ENCODE peak calls at places on chromosome 20, in seven cellular contexts. E, P, M, T, R, G and B are unnamed samples.

GRCh38 chr20:54475334-54476287 is at the start of gene DOK5:
- DNase-seq in E (no peak), P (no peak), M (peak), T (no peak), R (no peak), G (no peak), B (no peak)

GRCh38 chr20:11891081-11891826 is 26.4 kb upstream of the BTBD3 start:
- DNase-seq in E (no peak), P (peak), M (peak), T (no peak), R (no peak), G (no peak), B (no peak)

GRCh38 chr20:46998497-46999190 is 104.0 kb downstream of the EYA2 start:
- DNase-seq in E (no peak), P (no peak), M (no peak), T (no peak), R (no peak), G (no peak), B (no peak)

GRCh38 chr20:11970243-11970836 is 52.6 kb downstream of the BTBD3 start:
- DNase-seq in E (no peak), P (no peak), M (no peak), T (no peak), R (no peak), G (no peak), B (no peak)

GRCh38 chr20:53454675-53455276 is 138.9 kb downstream of the ZNF217 start:
- DNase-seq in E (no peak), P (no peak), M (no peak), T (no peak), R (no peak), G (no peak), B (no peak)

GRCh38 chr20:46311039-46311650 is 2.8 kb upstream of the CDH22 start:
- DNase-seq in E (no peak), P (no peak), M (no peak), T (no peak), R (no peak), G (no peak), B (no peak)

GRCh38 chr20:52924411-52925271 is 47.5 kb upstream of the TSHZ2 start:
- DNase-seq in E (no peak), P (no peak), M (no peak), T (no peak), R (no peak), G (no peak), B (no peak)

GRCh38 chr20:15986690-15987089 is 586.6 kb downstream of the KIF16B start:
- DNase-seq in E (peak), P (no peak), M (no peak), T (no peak), R (no peak), G (no peak), B (no peak)

GRCh38 chr20:22838001-22838400 is 197.1 kb upstream of the SSTR4 start:
- DNase-seq in E (no peak), P (no peak), M (no peak), T (no peak), R (no peak), G (no peak), B (no peak)

GRCh38 chr20:7959484-7959883 is 19.2 kb upstream of the HAO1 start:
- DNase-seq in E (no peak), P (no peak), M (no peak), T (no peak), R (no peak), G (no peak), B (no peak)

GRCh38 chr20:35007891-35008290 is 52.2 kb downstream of the MYH7B start:
- DNase-seq in E (no peak), P (no peak), M (no peak), T (no peak), R (no peak), G (no peak), B (no peak)

GRCh38 chr20:31638317-31638716 is 605 bp downstream of the COX4I2 start:
- DNase-seq in E (no peak), P (no peak), M (no peak), T (no peak), R (no peak), G (no peak), B (no peak)

GRCh38 chr20:32206383-32207210 is 946 bp downstream of the PLAGL2 start:
- DNase-seq in E (no peak), P (no peak), M (peak), T (no peak), R (no peak), G (no peak), B (no peak)

GRCh38 chr20:52847739-52848359 is 124.3 kb upstream of the TSHZ2 start:
- DNase-seq in E (no peak), P (no peak), M (peak), T (no peak), R (no peak), G (no peak), B (no peak)

GRCh38 chr20:31831771-31832306 is 12.7 kb downstream of the MYLK2 start:
- DNase-seq in E (no peak), P (no peak), M (no peak), T (no peak), R (no peak), G (no peak), B (no peak)

GRCh38 chr20:51574248-51575033 is 31.9 kb upstream of the NFATC2 start:
- DNase-seq in E (no peak), P (no peak), M (no peak), T (peak), R (no peak), G (no peak), B (no peak)

GRCh38 chr20:24497851-24498250 is 28.4 kb downstream of the SYNDIG1 start:
- DNase-seq in E (peak), P (no peak), M (no peak), T (no peak), R (no peak), G (no peak), B (no peak)

GRCh38 chr20:4227085-4227821 is 211.9 kb upstream of the RNF24 start:
- DNase-seq in E (peak), P (no peak), M (peak), T (no peak), R (no peak), G (no peak), B (no peak)

GRCh38 chr20:62606551-62607201 is 35.6 kb upstream of the SLCO4A1 start:
- DNase-seq in E (no peak), P (no peak), M (no peak), T (no peak), R (no peak), G (no peak), B (no peak)

GRCh38 chr20:63009044-63009961 is 2.5 kb upstream of the BHLHE23 start:
- DNase-seq in E (peak), P (peak), M (peak), T (peak), R (peak), G (peak), B (no peak)

GRCh38 chr20:48818481-48818987 is 9.3 kb downstream of the PREX1 start:
- DNase-seq in E (peak), P (peak), M (no peak), T (no peak), R (no peak), G (peak), B (no peak)

GRCh38 chr20:20731000-20731944 is 18.8 kb upstream of the RALGAPA2 start:
- DNase-seq in E (no peak), P (no peak), M (no peak), T (no peak), R (no peak), G (no peak), B (no peak)

GRCh38 chr20:36854343-36855240 is 21.3 kb upstream of the TLDC2 start:
- DNase-seq in E (no peak), P (no peak), M (no peak), T (no peak), R (no peak), G (no peak), B (no peak)

GRCh38 chr20:51100617-51101016 is 77.7 kb upstream of the KCNG1 start:
- DNase-seq in E (peak), P (no peak), M (no peak), T (no peak), R (no peak), G (no peak), B (no peak)

GRCh38 chr20:53032021-53033001 is 60.2 kb downstream of the TSHZ2 start:
- DNase-seq in E (no peak), P (no peak), M (no peak), T (no peak), R (no peak), G (no peak), B (no peak)

GRCh38 chr20:12252793-12253192 is 335.1 kb downstream of the BTBD3 start:
- DNase-seq in E (no peak), P (no peak), M (no peak), T (no peak), R (no peak), G (no peak), B (no peak)

GRCh38 chr20:45406260-45407066 is 1.6 kb upstream of the DBNDD2 start:
- DNase-seq in E (no peak), P (peak), M (peak), T (peak), R (peak), G (peak), B (no peak)

GRCh38 chr20:47993035-47993755 is 207.9 kb upstream of the SULF2 start:
- DNase-seq in E (no peak), P (no peak), M (no peak), T (no peak), R (no peak), G (no peak), B (no peak)

GRCh38 chr20:58140787-58141396 is 87.6 kb downstream of the ANKRD60 start:
- DNase-seq in E (no peak), P (no peak), M (no peak), T (no peak), R (no peak), G (no peak), B (no peak)

GRCh38 chr20:63574156-63574828 is at the start of gene HELZ2:
- DNase-seq in E (peak), P (peak), M (peak), T (no peak), R (peak), G (peak), B (no peak)

GRCh38 chr20:50450961-50451752 is 59.0 kb upstream of the PTPN1 start:
- DNase-seq in E (peak), P (no peak), M (peak), T (peak), R (no peak), G (no peak), B (no peak)

GRCh38 chr20:35632539-35633115 is 17.0 kb downstream of the SPAG4 start:
- DNase-seq in E (no peak), P (no peak), M (no peak), T (no peak), R (no peak), G (no peak), B (no peak)

GRCh38 chr20:45818239-45818638 is 5.8 kb downstream of the UBE2C start:
- DNase-seq in E (no peak), P (no peak), M (no peak), T (no peak), R (no peak), G (no peak), B (no peak)

GRCh38 chr20:2942439-2942838 is 69.2 kb downstream of the PTPRA start:
- DNase-seq in E (no peak), P (no peak), M (no peak), T (no peak), R (no peak), G (no peak), B (no peak)

GRCh38 chr20:6994452-6994851 is 227.0 kb downstream of the BMP2 start:
- DNase-seq in E (no peak), P (no peak), M (no peak), T (no peak), R (no peak), G (no peak), B (no peak)

GRCh38 chr20:61939691-61940360 is 125.9 kb downstream of the TAF4 start:
- DNase-seq in E (no peak), P (no peak), M (no peak), T (no peak), R (no peak), G (no peak), B (no peak)